ENCODE peak calls at places on chromosomes 16 and 17, in nine cellular contexts. One of them, this sample, is unnamed.

GRCh38 chr16:69412287-69412686 is 12.1 kb upstream of the CYB5B start:
- DNase-seq in spleen: no peak
- DNase-seq in neuronal stem cell: no peak
- DNase-seq in heart left ventricle: no peak
- DNase-seq in cardiac fibroblast: peak; percentile 87
- DNase-seq in cardiac muscle cell: peak; percentile 29
- DNase-seq in fibroblast of mammary gland: peak; percentile 46
- DNase-seq in tibial nerve: no peak
- DNase-seq in GM06990: no peak
- DNase-seq in this sample: no peak

GRCh38 chr16:15986261-15986660 is 36.8 kb downstream of the ABCC1 start:
- DNase-seq in fibroblast of mammary gland: no peak
- DNase-seq in GM06990: no peak
- DNase-seq in spleen: no peak
- DNase-seq in tibial nerve: no peak
- DNase-seq in neuronal stem cell: no peak
- DNase-seq in heart left ventricle: no peak
- DNase-seq in cardiac fibroblast: no peak
- DNase-seq in cardiac muscle cell: no peak
- DNase-seq in this sample: no peak

GRCh38 chr17:19723967-19724366 is 7.6 kb upstream of the SLC47A2 start:
- DNase-seq in spleen: no peak
- DNase-seq in neuronal stem cell: no peak
- DNase-seq in GM06990: no peak
- DNase-seq in cardiac muscle cell: no peak
- DNase-seq in heart left ventricle: no peak
- DNase-seq in fibroblast of mammary gland: no peak
- DNase-seq in cardiac fibroblast: no peak
- DNase-seq in tibial nerve: no peak
- DNase-seq in this sample: no peak

GRCh38 chr16:31664683-31665482 is 137.2 kb downstream of the AHSP start:
- DNase-seq in fibroblast of mammary gland: no peak
- DNase-seq in tibial nerve: no peak
- DNase-seq in cardiac muscle cell: no peak
- DNase-seq in cardiac fibroblast: peak; percentile 2
- DNase-seq in neuronal stem cell: no peak
- DNase-seq in spleen: no peak
- DNase-seq in GM06990: no peak
- DNase-seq in heart left ventricle: no peak
- DNase-seq in this sample: no peak

GRCh38 chr16:51818342-51818944 is 667.4 kb upstream of the SALL1 start:
- DNase-seq in heart left ventricle: no peak
- DNase-seq in cardiac fibroblast: peak; percentile 79
- DNase-seq in cardiac muscle cell: peak; percentile 57
- DNase-seq in fibroblast of mammary gland: peak; percentile 59
- DNase-seq in tibial nerve: no peak
- DNase-seq in neuronal stem cell: peak; percentile 52
- DNase-seq in spleen: no peak
- DNase-seq in GM06990: no peak
- DNase-seq in this sample: peak; percentile 5

GRCh38 chr17:55717898-55718735 is 4.5 kb downstream of the TMEM100 start:
- DNase-seq in neuronal stem cell: peak; percentile 75
- DNase-seq in fibroblast of mammary gland: peak; percentile 76
- DNase-seq in cardiac muscle cell: peak; percentile 83
- DNase-seq in tibial nerve: peak; percentile 95
- DNase-seq in spleen: peak; percentile 85
- DNase-seq in heart left ventricle: peak; percentile 68
- DNase-seq in cardiac fibroblast: peak; percentile 87
- DNase-seq in GM06990: no peak
- DNase-seq in this sample: no peak

GRCh38 chr17:16986391-16986790 is 14.5 kb upstream of the TNFRSF13B start:
- DNase-seq in fibroblast of mammary gland: peak; percentile 15
- DNase-seq in neuronal stem cell: no peak
- DNase-seq in cardiac muscle cell: peak; percentile 18
- DNase-seq in tibial nerve: no peak
- DNase-seq in spleen: no peak
- DNase-seq in cardiac fibroblast: no peak
- DNase-seq in heart left ventricle: no peak
- DNase-seq in GM06990: peak; percentile 60
- DNase-seq in this sample: no peak

GRCh38 chr16:56450901-56451752 is at the start of the genes NUDT21 and OGFOD1:
- DNase-seq in neuronal stem cell: peak; percentile 94
- DNase-seq in tibial nerve: peak; percentile 93
- DNase-seq in cardiac fibroblast: peak; percentile 98
- DNase-seq in heart left ventricle: peak; percentile 97
- DNase-seq in cardiac muscle cell: peak; percentile 99
- DNase-seq in spleen: peak; percentile 97
- DNase-seq in fibroblast of mammary gland: peak; percentile 97
- DNase-seq in GM06990: peak; percentile 90
- DNase-seq in this sample: peak; percentile 94

GRCh38 chr17:46822388-46822921 is 4.0 kb upstream of the WNT3 start:
- DNase-seq in fibroblast of mammary gland: no peak
- DNase-seq in tibial nerve: no peak
- DNase-seq in heart left ventricle: no peak
- DNase-seq in spleen: peak; percentile 87
- DNase-seq in neuronal stem cell: no peak
- DNase-seq in cardiac muscle cell: no peak
- DNase-seq in cardiac fibroblast: no peak
- DNase-seq in GM06990: peak; percentile 40
- DNase-seq in this sample: no peak

GRCh38 chr16:50467943-50468748 is 80.0 kb upstream of the NKD1 start:
- DNase-seq in tibial nerve: no peak
- DNase-seq in neuronal stem cell: peak; percentile 62
- DNase-seq in fibroblast of mammary gland: no peak
- DNase-seq in cardiac muscle cell: no peak
- DNase-seq in spleen: no peak
- DNase-seq in GM06990: peak; percentile 48
- DNase-seq in cardiac fibroblast: no peak
- DNase-seq in heart left ventricle: no peak
- DNase-seq in this sample: no peak

GRCh38 chr17:53137919-53138318 is 684.8 kb upstream of the KIF2B start:
- DNase-seq in cardiac fibroblast: no peak
- DNase-seq in neuronal stem cell: no peak
- DNase-seq in spleen: no peak
- DNase-seq in fibroblast of mammary gland: no peak
- DNase-seq in GM06990: no peak
- DNase-seq in tibial nerve: no peak
- DNase-seq in heart left ventricle: no peak
- DNase-seq in cardiac muscle cell: peak; percentile 41
- DNase-seq in this sample: no peak

GRCh38 chr17:53141280-53141679 is 681.4 kb upstream of the KIF2B start:
- DNase-seq in GM06990: no peak
- DNase-seq in tibial nerve: no peak
- DNase-seq in heart left ventricle: no peak
- DNase-seq in cardiac muscle cell: no peak
- DNase-seq in cardiac fibroblast: no peak
- DNase-seq in fibroblast of mammary gland: no peak
- DNase-seq in neuronal stem cell: no peak
- DNase-seq in spleen: no peak
- DNase-seq in this sample: no peak

GRCh38 chr17:53141731-53142130 is 681.0 kb upstream of the KIF2B start:
- DNase-seq in neuronal stem cell: no peak
- DNase-seq in spleen: no peak
- DNase-seq in heart left ventricle: no peak
- DNase-seq in cardiac fibroblast: no peak
- DNase-seq in tibial nerve: no peak
- DNase-seq in cardiac muscle cell: no peak
- DNase-seq in GM06990: no peak
- DNase-seq in fibroblast of mammary gland: no peak
- DNase-seq in this sample: no peak

GRCh38 chr17:53134546-53134945 is 688.2 kb upstream of the KIF2B start:
- DNase-seq in neuronal stem cell: no peak
- DNase-seq in cardiac fibroblast: no peak
- DNase-seq in tibial nerve: no peak
- DNase-seq in GM06990: no peak
- DNase-seq in heart left ventricle: no peak
- DNase-seq in fibroblast of mammary gland: no peak
- DNase-seq in cardiac muscle cell: no peak
- DNase-seq in spleen: no peak
- DNase-seq in this sample: no peak

DNA sequence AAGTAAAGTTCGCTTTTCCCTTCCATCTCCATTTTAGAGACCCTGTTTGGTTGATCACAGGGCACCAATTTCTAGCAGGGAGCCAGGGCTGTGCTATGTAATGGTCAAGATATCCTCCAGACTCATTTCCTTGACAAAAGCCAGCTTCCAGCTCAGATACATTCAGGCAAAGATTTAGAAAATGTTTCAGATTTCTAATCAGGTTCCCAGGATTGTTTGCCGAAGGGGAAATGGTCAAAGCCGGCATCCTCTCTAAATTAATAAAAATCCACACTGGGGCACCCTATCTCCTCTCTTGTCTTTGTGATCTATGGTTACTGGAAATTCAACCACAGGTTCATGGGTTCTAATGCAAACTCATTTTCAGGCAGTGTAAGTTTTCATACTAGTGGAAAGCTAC is 686.8 kb upstream of the KIF2B start:
- DNase-seq in tibial nerve: no peak
- DNase-seq in spleen: no peak
- DNase-seq in cardiac fibroblast: no peak
- DNase-seq in neuronal stem cell: no peak
- DNase-seq in GM06990: no peak
- DNase-seq in cardiac muscle cell: no peak
- DNase-seq in heart left ventricle: no peak
- DNase-seq in fibroblast of mammary gland: no peak
- DNase-seq in this sample: no peak
- H3K4me3 ChIP-seq in tibial nerve: no peak overlapping the region
- H3K4me3 ChIP-seq in spleen: no peak overlapping the region
- H3K4me3 ChIP-seq in cardiac fibroblast: no peak overlapping the region
- H3K4me3 ChIP-seq in neuronal stem cell: no peak overlapping the region
- H3K4me3 ChIP-seq in GM06990: no peak overlapping the region
- H3K4me3 ChIP-seq in cardiac muscle cell: no peak overlapping the region
- H3K4me3 ChIP-seq in heart left ventricle: no peak overlapping the region
- H3K4me3 ChIP-seq in fibroblast of mammary gland: no peak overlapping the region
- H3K4me3 ChIP-seq in this sample: no peak overlapping the region

GRCh38 chr17:29138184-29138955 is 41.8 kb downstream of the MYO18A start:
- DNase-seq in fibroblast of mammary gland: peak; percentile 57
- DNase-seq in cardiac fibroblast: no peak
- DNase-seq in heart left ventricle: no peak
- DNase-seq in cardiac muscle cell: no peak
- DNase-seq in spleen: no peak
- DNase-seq in GM06990: no peak
- DNase-seq in neuronal stem cell: no peak
- DNase-seq in tibial nerve: no peak
- DNase-seq in this sample: no peak

GRCh38 chr17:29140051-29140582 is 40.1 kb downstream of the MYO18A start:
- DNase-seq in tibial nerve: peak; percentile 76
- DNase-seq in GM06990: peak; percentile 83
- DNase-seq in spleen: peak; percentile 96
- DNase-seq in fibroblast of mammary gland: peak; percentile 69
- DNase-seq in cardiac muscle cell: peak; percentile 71
- DNase-seq in cardiac fibroblast: peak; percentile 68
- DNase-seq in heart left ventricle: peak; percentile 94
- DNase-seq in neuronal stem cell: peak; percentile 49
- DNase-seq in this sample: no peak

GRCh38 chr17:29140631-29141483 is 39.3 kb downstream of the MYO18A start:
- DNase-seq in fibroblast of mammary gland: no peak
- DNase-seq in cardiac muscle cell: peak; percentile 42
- DNase-seq in tibial nerve: no peak
- DNase-seq in spleen: peak; percentile 89
- DNase-seq in heart left ventricle: no peak
- DNase-seq in GM06990: peak; percentile 56
- DNase-seq in cardiac fibroblast: no peak
- DNase-seq in neuronal stem cell: no peak
- DNase-seq in this sample: no peak

GRCh38 chr17:29136998-29137730 is 43.0 kb downstream of the MYO18A start:
- DNase-seq in GM06990: no peak
- DNase-seq in neuronal stem cell: no peak
- DNase-seq in cardiac muscle cell: no peak
- DNase-seq in spleen: no peak
- DNase-seq in tibial nerve: no peak
- DNase-seq in cardiac fibroblast: peak; percentile 69
- DNase-seq in heart left ventricle: no peak
- DNase-seq in fibroblast of mammary gland: peak; percentile 80
- DNase-seq in this sample: no peak

GRCh38 chr17:29138991-29139682 is 41.1 kb downstream of the MYO18A start:
- DNase-seq in tibial nerve: no peak
- DNase-seq in GM06990: peak; percentile 62
- DNase-seq in cardiac muscle cell: no peak
- DNase-seq in cardiac fibroblast: no peak
- DNase-seq in heart left ventricle: peak; percentile 68
- DNase-seq in spleen: peak; percentile 93
- DNase-seq in neuronal stem cell: no peak
- DNase-seq in fibroblast of mammary gland: no peak
- DNase-seq in this sample: no peak
- H3K4me3 ChIP-seq in tibial nerve: peak overlapping the region; percentile 46
- H3K4me3 ChIP-seq in GM06990: peak overlapping the region; percentile 62
- H3K4me3 ChIP-seq in cardiac muscle cell: peak overlapping the region; percentile 34
- H3K4me3 ChIP-seq in cardiac fibroblast: no peak overlapping the region
- H3K4me3 ChIP-seq in heart left ventricle: peak overlapping the region; percentile 63
- H3K4me3 ChIP-seq in spleen: peak overlapping the region; percentile 54
- H3K4me3 ChIP-seq in neuronal stem cell: no peak overlapping the region
- H3K4me3 ChIP-seq in fibroblast of mammary gland: peak overlapping the region; percentile 49
- H3K4me3 ChIP-seq in this sample: peak overlapping the region; percentile 52

DNA sequence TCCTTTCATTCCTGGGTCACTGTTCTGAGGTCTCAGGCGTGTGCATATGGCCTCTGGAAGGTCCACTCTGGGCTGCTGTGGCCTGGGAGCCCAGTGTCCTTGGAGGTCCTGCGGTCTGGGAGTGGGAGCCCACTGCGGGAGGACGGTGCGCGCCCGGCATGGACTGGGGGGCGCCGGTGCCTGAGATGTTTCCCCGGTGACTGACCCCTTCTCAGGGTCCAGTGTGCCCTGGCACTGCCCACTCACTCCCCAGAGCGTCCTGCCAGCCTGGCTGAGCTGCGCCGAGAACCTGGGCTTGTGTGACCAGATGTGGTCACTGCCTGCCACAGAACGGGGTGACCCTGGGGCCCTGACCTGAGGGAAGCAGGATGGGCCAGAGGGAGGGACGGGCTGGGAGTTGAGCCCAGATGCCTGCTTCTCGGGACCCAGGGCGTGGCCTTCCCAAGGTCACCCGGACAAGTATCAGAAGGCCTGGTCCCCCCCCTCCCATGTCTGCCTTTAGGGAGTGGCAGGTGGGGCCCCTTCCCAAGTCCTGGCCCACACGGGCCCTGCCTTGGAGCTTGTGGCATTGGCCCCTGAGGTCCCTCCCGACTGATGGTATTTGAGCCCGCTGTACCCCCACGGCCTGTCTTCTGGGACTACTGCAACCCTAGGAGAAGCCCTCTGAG is 1.1 kb upstream of the RHBDL1 start:
- DNase-seq in fibroblast of mammary gland: no peak
- DNase-seq in cardiac muscle cell: no peak
- DNase-seq in tibial nerve: no peak
- DNase-seq in cardiac fibroblast: no peak
- DNase-seq in heart left ventricle: no peak
- DNase-seq in spleen: no peak
- DNase-seq in neuronal stem cell: no peak
- DNase-seq in GM06990: no peak
- DNase-seq in this sample: no peak
- H3K4me3 ChIP-seq in fibroblast of mammary gland: no peak overlapping the region
- H3K4me3 ChIP-seq in cardiac muscle cell: no peak overlapping the region
- H3K4me3 ChIP-seq in tibial nerve: no peak overlapping the region
- H3K4me3 ChIP-seq in cardiac fibroblast: no peak overlapping the region
- H3K4me3 ChIP-seq in heart left ventricle: no peak overlapping the region
- H3K4me3 ChIP-seq in spleen: no peak overlapping the region
- H3K4me3 ChIP-seq in neuronal stem cell: no peak overlapping the region
- H3K4me3 ChIP-seq in GM06990: no peak overlapping the region
- H3K4me3 ChIP-seq in this sample: no peak overlapping the region

DNA sequence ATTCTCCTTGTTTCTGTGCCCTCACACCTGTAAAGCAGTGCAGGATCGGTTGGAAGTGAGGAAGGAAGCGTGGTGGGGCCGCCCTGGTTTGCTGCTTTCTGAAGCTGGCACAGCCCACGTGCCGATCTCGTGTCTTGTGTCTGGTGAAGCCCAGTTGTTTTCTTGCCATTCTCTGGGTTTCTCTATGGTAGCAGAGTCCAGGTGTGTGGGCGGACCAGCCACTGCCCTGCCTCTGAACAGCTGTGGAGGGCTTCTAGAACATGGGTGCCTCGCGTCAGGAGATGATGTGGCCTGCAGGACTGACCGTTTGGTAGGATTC is 3.8 kb downstream of the ACSF3 start:
- DNase-seq in cardiac muscle cell: no peak
- DNase-seq in spleen: no peak
- DNase-seq in cardiac fibroblast: no peak
- DNase-seq in tibial nerve: no peak
- DNase-seq in heart left ventricle: no peak
- DNase-seq in fibroblast of mammary gland: no peak
- DNase-seq in GM06990: no peak
- DNase-seq in neuronal stem cell: no peak
- DNase-seq in this sample: no peak
- H3K4me3 ChIP-seq in cardiac muscle cell: no peak overlapping the region
- H3K4me3 ChIP-seq in spleen: no peak overlapping the region
- H3K4me3 ChIP-seq in cardiac fibroblast: no peak overlapping the region
- H3K4me3 ChIP-seq in tibial nerve: no peak overlapping the region
- H3K4me3 ChIP-seq in heart left ventricle: no peak overlapping the region
- H3K4me3 ChIP-seq in fibroblast of mammary gland: no peak overlapping the region
- H3K4me3 ChIP-seq in GM06990: no peak overlapping the region
- H3K4me3 ChIP-seq in neuronal stem cell: no peak overlapping the region
- H3K4me3 ChIP-seq in this sample: peak overlapping the region; percentile 3